ENCODE peak calls at places on chromosomes 2 and 18, in four cellular contexts. K, Y, B and Z are unnamed samples.

GRCh38 chr18:45667056-45667455 is 51.8 kb downstream of the SLC14A2 start:
- DNase-seq in B (no peak), K (no peak), Y (no peak), Z (no peak)

GRCh38 chr2:149166958-149167810 is 128.7 kb downstream of the LYPD6B start:
- DNase-seq in K (no peak), B (no peak), Y (no peak), Z (no peak)

GRCh38 chr2:70719231-70719630 is 48.8 kb downstream of the ADD2 start:
- DNase-seq in Y (no peak), B (no peak), K (no peak), Z (no peak)

GRCh38 chr2:8219631-8220393 is 462.0 kb upstream of the ID2 start:
- DNase-seq in K (no peak), B (no peak), Y (no peak), Z (no peak)

GRCh38 chr2:127592761-127593227 is 53.2 kb upstream of the GPR17 start:
- DNase-seq in B (no peak), K (no peak), Y (no peak), Z (no peak)

GRCh38 chr2:112644933-112645395 is 775 bp upstream of the SLC20A1 start:
- DNase-seq in B (no peak), Y (no peak), K (no peak), Z (no peak)

GRCh38 chr2:138609446-138609845 is 107.9 kb downstream of the SPOPL start:
- DNase-seq in Y (no peak), K (no peak), B (no peak), Z (no peak)

GRCh38 chr2:8392098-8392844 is 289.6 kb upstream of the ID2 start:
- DNase-seq in K (no peak), Y (no peak), B (peak; percentile 75), Z (no peak)

GRCh38 chr2:241373449-241373848 is 17.4 kb downstream of the FARP2 start:
- DNase-seq in B (no peak), Y (no peak), K (no peak), Z (no peak)

GRCh38 chr2:71678874-71679273 is 225.5 kb downstream of the DYSF start:
- DNase-seq in B (no peak), Y (no peak), K (no peak), Z (no peak)

GRCh38 chr2:98025481-98026037 is 29.8 kb upstream of the TMEM131 start:
- DNase-seq in K (no peak), B (no peak), Y (no peak), Z (no peak)

GRCh38 chr2:208179028-208179609 is 10.7 kb downstream of the C2orf80 start:
- DNase-seq in Y (peak; percentile 21), K (no peak), B (no peak), Z (no peak)

GRCh38 chr2:198098918-198099317 is 294.5 kb downstream of the PLCL1 start:
- DNase-seq in Y (no peak), B (no peak), K (no peak), Z (no peak)

GRCh38 chr2:190835303-190835930 is 45.2 kb upstream of the GLS start:
- DNase-seq in Y (peak; percentile 56), B (no peak), K (peak; percentile 36), Z (no peak)

GRCh38 chr2:74383254-74383653 is 3.1 kb upstream of the DCTN1 start:
- DNase-seq in K (no peak), B (no peak), Y (no peak), Z (no peak)

GRCh38 chr2:53202063-53202462 is 565.5 kb upstream of the CHAC2 start:
- DNase-seq in K (peak; percentile 13), B (no peak), Y (peak; percentile 63), Z (no peak)

GRCh38 chr2:144550916-144551315 is 31.0 kb upstream of the ZEB2 start:
- DNase-seq in Y (no peak), B (no peak), K (no peak), Z (no peak)

GRCh38 chr2:237863659-237864029 is 4.2 kb downstream of the RAMP1 start:
- DNase-seq in Y (no peak), B (no peak), K (no peak), Z (no peak)

GRCh38 chr2:237860273-237860935 is 981 bp downstream of the RAMP1 start:
- DNase-seq in K (no peak), B (no peak), Y (no peak), Z (no peak)

GRCh38 chr2:237863102-237863511 is 3.7 kb downstream of the RAMP1 start:
- DNase-seq in Y (no peak), B (no peak), K (no peak), Z (no peak)

GRCh38 chr2:237862528-237862895 is 3.1 kb downstream of the RAMP1 start:
- DNase-seq in B (no peak), Y (no peak), K (no peak), Z (no peak)

DNA sequence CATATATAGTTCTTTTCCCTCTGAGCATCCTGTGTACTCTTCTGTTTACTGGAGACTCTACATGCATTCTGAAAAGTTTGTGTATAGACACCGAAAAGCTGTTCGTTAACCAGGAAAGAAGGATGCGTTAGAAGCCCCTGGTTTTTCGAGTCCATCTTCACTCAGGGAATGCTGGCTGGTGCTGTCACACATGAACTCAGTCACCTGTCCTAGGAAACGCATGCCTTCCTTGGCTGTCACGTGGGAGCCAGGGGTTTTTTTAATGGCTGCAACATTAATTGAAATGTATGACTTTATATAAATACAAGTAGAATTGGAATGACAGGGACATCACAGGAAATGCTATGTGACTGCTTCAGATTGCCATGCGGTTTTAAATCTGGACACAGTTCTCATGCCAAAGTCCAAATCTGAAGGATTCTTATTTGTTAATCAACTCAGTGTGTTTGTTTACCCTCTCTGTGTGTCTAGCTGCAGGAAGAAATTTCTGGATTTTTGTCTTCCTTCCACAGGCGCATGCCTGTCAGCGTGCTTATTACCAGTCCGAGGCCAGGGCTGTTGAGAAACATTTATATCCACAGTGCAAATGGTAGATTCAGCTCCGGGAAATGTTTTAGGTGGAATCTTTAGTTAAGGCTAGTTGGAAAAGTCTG is 2.6 kb downstream of the RAMP1 start:
- DNase-seq in B (no peak), Y (peak; percentile 15), K (no peak), Z (no peak)
- H3K27ac ChIP-seq in B (peak overlapping the region; percentile 88), Y (no peak overlapping the region), K (peak overlapping the region; percentile 86), Z (peak overlapping the region; percentile 85)

GRCh38 chr18:79442508-79443221 is 46.9 kb downstream of the NFATC1 start:
- DNase-seq in B (no peak), Y (no peak), K (peak; percentile 31), Z (no peak)
- TF ChIP-seq CTCF in B (no peak), Y (no peak), K (no peak), Z (no peak)

GRCh38 chr2:170714156-170715061 is 728 bp upstream of the SP5 start:
- DNase-seq in Y (peak; percentile 6), B (peak; percentile 72), K (no peak), Z (peak; percentile 58)
- TF ChIP-seq POLR2A in Y (no peak), B (peak; percentile 54), K (no peak), Z (no peak)

DNA sequence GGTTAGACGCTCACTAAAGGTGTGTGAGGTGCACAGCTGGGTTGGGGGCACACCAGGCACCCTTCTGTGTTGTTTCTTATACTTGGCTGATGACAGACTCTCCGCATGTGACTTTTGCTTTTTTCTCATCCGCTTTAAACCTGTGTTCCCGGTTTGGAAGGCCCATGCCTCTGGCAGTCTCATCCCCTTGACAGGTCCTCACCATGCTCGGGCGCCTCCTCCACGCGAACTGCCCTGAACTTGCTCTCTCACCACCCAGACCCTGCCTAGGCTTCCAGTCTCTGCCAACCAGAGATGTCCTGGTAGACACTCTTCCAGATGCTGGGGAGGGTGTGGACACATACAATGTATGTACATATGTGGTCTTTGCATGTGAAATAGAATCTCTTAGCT is 79.8 kb downstream of the LIMS1 start:
- DNase-seq in Y (no peak), K (no peak), B (no peak), Z (no peak)
- H3K27ac ChIP-seq in Y (no peak overlapping the region), K (no peak overlapping the region), B (no peak overlapping the region), Z (no peak overlapping the region)

DNA sequence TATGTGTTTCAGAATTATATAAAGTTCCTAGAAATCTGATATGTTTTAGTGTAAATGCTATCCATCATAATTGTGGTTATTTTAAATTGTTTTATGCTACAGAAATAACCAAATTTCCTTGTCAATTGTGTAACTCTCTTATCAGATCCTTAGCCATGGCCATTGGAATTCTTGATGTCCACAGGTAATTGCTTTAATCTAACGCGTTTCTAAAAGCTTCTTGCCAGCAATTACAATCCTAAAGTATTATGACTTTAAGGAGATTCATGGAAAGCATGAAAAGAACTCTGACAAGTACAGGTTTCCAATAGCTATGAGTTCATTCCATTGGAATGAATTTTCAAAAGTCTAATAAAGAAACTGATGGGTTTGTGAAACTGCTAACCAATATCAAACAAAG is 472.1 kb downstream of the ERBB4 start:
- DNase-seq in K (no peak), B (no peak), Y (no peak), Z (no peak)
- TF ChIP-seq CTCF in K (no peak), B (no peak), Y (no peak), Z (no peak)